ENCODE peak calls at places on chromosomes 5 and 9, in eight cellular contexts. H, R, O, X, K, N, J and G are unnamed samples. For H3K4me1 and H3K36me3, the result is how much of the 10 kb centered on the place peaks cover.

GRCh38 chr9:97041898-97042297 is 3.0 kb upstream of the CTSV start:
- DNase-seq in K (no peak), O (no peak), H (no peak), J (no peak), N (peak), R (no peak), X (no peak), G (no peak)

GRCh38 chr9:90966475-90967150 is 165.0 kb downstream of the SYK start:
- DNase-seq in X (no peak), O (no peak), J (no peak), K (no peak), N (no peak), R (peak), H (no peak), G (no peak)

GRCh38 chr9:130930804-130931349 is 8.2 kb downstream of the FIBCD1 start:
- DNase-seq in R (no peak), J (no peak), N (no peak), O (no peak), H (no peak), X (no peak), K (no peak), G (no peak)

GRCh38 chr9:18185196-18185595 is 288.8 kb upstream of the ADAMTSL1 start:
- DNase-seq in K (no peak), X (no peak), H (no peak), O (no peak), N (peak), R (no peak), J (no peak), G (no peak)

GRCh38 chr5:126972062-126972895 is 58.1 kb downstream of the MARCHF3 start:
- DNase-seq in K (no peak), X (peak), N (peak), O (no peak), J (no peak), H (no peak), R (no peak), G (no peak)

GRCh38 chr5:68522863-68523262 is 307.3 kb downstream of the PIK3R1 start:
- DNase-seq in H (no peak), O (no peak), X (no peak), J (no peak), K (no peak), N (no peak), R (peak), G (no peak)

GRCh38 chr5:204966-205670 is 12.8 kb downstream of the CCDC127 start:
- DNase-seq in H (no peak), X (no peak), J (no peak), K (no peak), O (no peak), R (no peak), N (no peak), G (no peak)

GRCh38 chr5:174448662-174449061 is 275.7 kb upstream of the MSX2 start:
- DNase-seq in J (no peak), O (no peak), R (peak), H (no peak), N (no peak), K (no peak), X (no peak), G (no peak)

GRCh38 chr5:126074538-126074937 is 348.7 kb upstream of the GRAMD2B start:
- DNase-seq in H (no peak), K (no peak), N (no peak), X (no peak), J (no peak), R (no peak), O (no peak), G (no peak)

GRCh38 chr5:8213701-8214240 is 344.8 kb downstream of the MTRR start:
- DNase-seq in K (no peak), H (no peak), N (no peak), J (no peak), X (no peak), O (no peak), R (no peak), G (no peak)

GRCh38 chr9:124778575-124779367 is 1.8 kb downstream of the OLFML2A start:
- DNase-seq in R (no peak), H (peak), K (no peak), J (no peak), N (no peak), X (no peak), O (no peak), G (no peak)

GRCh38 chr5:93675458-93676450 is 65.6 kb downstream of the POU5F2 start:
- DNase-seq in J (no peak), R (peak), X (no peak), O (no peak), N (no peak), H (no peak), K (no peak), G (no peak)

GRCh38 chr5:168334161-168335094 is 43.0 kb downstream of the WWC1 start:
- DNase-seq in H (no peak), R (peak), N (no peak), J (peak), O (peak), K (no peak), X (no peak), G (peak)

GRCh38 chr9:35272989-35273388 is 111.2 kb downstream of the UNC13B start:
- DNase-seq in K (no peak), X (no peak), H (no peak), O (no peak), N (no peak), R (peak), J (no peak), G (no peak)

GRCh38 chr5:110414360-110414759 is 312.1 kb downstream of the TMEM232 start:
- DNase-seq in R (peak), N (no peak), J (no peak), X (no peak), H (no peak), K (no peak), O (peak), G (no peak)

GRCh38 chr9:693460-694390 is 147.8 kb upstream of the DMRT1 start:
- DNase-seq in J (no peak), X (no peak), R (peak), H (peak), K (peak), O (peak), N (peak), G (peak)

GRCh38 chr9:32978051-32978450 is 23.4 kb downstream of the APTX start:
- DNase-seq in N (no peak), K (no peak), J (no peak), H (no peak), R (no peak), X (no peak), O (no peak), G (no peak)

GRCh38 chr9:33234511-33235467 is 5.2 kb upstream of the SPINK4 start:
- DNase-seq in N (no peak), X (no peak), R (peak), O (no peak), J (no peak), K (no peak), H (no peak), G (no peak)

GRCh38 chr9:4656621-4657020 is 5.5 kb upstream of the PLPP6 start:
- DNase-seq in K (no peak), O (no peak), H (no peak), R (no peak), X (no peak), J (no peak), N (no peak), G (no peak)
- TF ChIP-seq POLR2A in K (no peak), O (no peak), H (no peak), R (no peak), X (no peak), J (no peak), N (no peak), G (no peak)

GRCh38 chr9:134935056-134936020 is 17.6 kb upstream of the FCN1 start:
- DNase-seq in X (no peak), J (no peak), R (no peak), O (no peak), K (no peak), H (no peak), N (no peak), G (no peak)

GRCh38 chr9:134932171-134932570 is 14.5 kb upstream of the FCN1 start:
- DNase-seq in O (no peak), J (no peak), K (no peak), H (no peak), R (no peak), N (no peak), X (no peak), G (no peak)

GRCh38 chr9:134930404-134930803 is 12.7 kb upstream of the FCN1 start:
- DNase-seq in R (no peak), N (peak), K (no peak), O (no peak), H (no peak), J (no peak), X (no peak), G (no peak)

GRCh38 chr9:134933076-134933659 is 15.5 kb upstream of the FCN1 start:
- DNase-seq in R (no peak), J (no peak), X (no peak), N (no peak), K (no peak), O (no peak), H (no peak), G (no peak)

GRCh38 chr9:134932656-134933055 is 14.9 kb upstream of the FCN1 start:
- DNase-seq in H (no peak), R (no peak), N (no peak), O (no peak), K (no peak), X (no peak), J (no peak), G (no peak)
- H3K4me1 ChIP-seq in H (under half), R (under half), N (under half), O (under half), K (under half), X (under half), J (under half), G (under half)

GRCh38 chr9:86315088-86315487 is 32.8 kb upstream of the ISCA1 start:
- DNase-seq in O (no peak), K (no peak), X (no peak), H (no peak), R (no peak), N (no peak), J (no peak), G (no peak)
- H3K36me3 ChIP-seq in O (under half), K (under half), X (under half), H (under half), R (under half), N (half or more), J (under half), G (under half)

GRCh38 chr9:127444921-127445850 is 6.0 kb downstream of the RPL12 start:
- DNase-seq in X (no peak), H (no peak), R (peak), K (peak), J (no peak), N (no peak), O (no peak), G (no peak)

GRCh38 chr9:127446720-127447415 is 4.3 kb downstream of the RPL12 start:
- DNase-seq in H (no peak), X (no peak), K (no peak), R (no peak), O (no peak), J (no peak), N (no peak), G (no peak)

GRCh38 chr9:127444283-127444920 is 6.8 kb downstream of the RPL12 start:
- DNase-seq in H (no peak), J (no peak), X (no peak), R (no peak), K (no peak), N (no peak), O (no peak), G (no peak)

GRCh38 chr9:127447416-127448111 is 3.6 kb downstream of the RPL12 start:
- DNase-seq in J (no peak), X (no peak), R (peak), N (no peak), H (no peak), K (no peak), O (no peak), G (no peak)

GRCh38 chr9:127445851-127446719 is 5.1 kb downstream of the RPL12 start:
- DNase-seq in H (no peak), O (no peak), X (no peak), K (no peak), N (no peak), J (no peak), R (no peak), G (no peak)
- TF ChIP-seq POLR2A in H (no peak), O (no peak), X (no peak), K (no peak), N (no peak), J (peak), R (peak), G (no peak)

DNA sequence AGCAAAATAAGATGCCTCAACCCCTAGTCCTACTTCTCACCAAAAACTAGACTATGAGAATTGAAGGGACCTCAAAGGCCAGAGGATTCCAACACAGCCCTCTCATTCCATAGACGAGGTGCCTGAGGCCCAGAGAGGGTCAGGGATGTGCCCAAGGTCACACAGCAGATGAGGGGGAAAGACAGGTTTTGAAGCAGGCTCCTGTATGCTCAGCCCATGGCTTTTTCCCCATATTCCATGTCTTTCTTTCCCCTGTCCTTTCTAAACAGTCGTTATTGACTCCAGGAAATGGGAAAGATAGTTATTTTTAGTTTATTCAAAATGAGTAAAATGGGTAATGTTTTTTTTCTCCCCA is 61.2 kb upstream of the COL15A1 start:
- DNase-seq in N (no peak), J (no peak), K (no peak), R (no peak), X (no peak), H (no peak), O (no peak), G (no peak)
- H3K4me1 ChIP-seq in N (under half), J (under half), K (under half), R (under half), X (under half), H (under half), O (under half), G (under half)

GRCh38 chr5:169590602-169591001 is 7.0 kb downstream of the SPDL1 start:
- DNase-seq in H (no peak), R (no peak), K (no peak), O (no peak), X (no peak), N (no peak), J (no peak), G (no peak)

GRCh38 chr5:169599451-169599850 is 15.9 kb downstream of the SPDL1 start:
- DNase-seq in J (no peak), K (no peak), X (no peak), N (no peak), R (peak), H (no peak), O (no peak), G (no peak)

GRCh38 chr5:169591636-169592035 is 8.1 kb downstream of the SPDL1 start:
- DNase-seq in J (no peak), N (no peak), H (no peak), R (peak), X (no peak), O (no peak), K (no peak), G (no peak)

GRCh38 chr5:169592937-169593650 is 9.5 kb downstream of the SPDL1 start:
- DNase-seq in O (no peak), K (no peak), R (no peak), J (no peak), H (no peak), X (no peak), N (no peak), G (no peak)

DNA sequence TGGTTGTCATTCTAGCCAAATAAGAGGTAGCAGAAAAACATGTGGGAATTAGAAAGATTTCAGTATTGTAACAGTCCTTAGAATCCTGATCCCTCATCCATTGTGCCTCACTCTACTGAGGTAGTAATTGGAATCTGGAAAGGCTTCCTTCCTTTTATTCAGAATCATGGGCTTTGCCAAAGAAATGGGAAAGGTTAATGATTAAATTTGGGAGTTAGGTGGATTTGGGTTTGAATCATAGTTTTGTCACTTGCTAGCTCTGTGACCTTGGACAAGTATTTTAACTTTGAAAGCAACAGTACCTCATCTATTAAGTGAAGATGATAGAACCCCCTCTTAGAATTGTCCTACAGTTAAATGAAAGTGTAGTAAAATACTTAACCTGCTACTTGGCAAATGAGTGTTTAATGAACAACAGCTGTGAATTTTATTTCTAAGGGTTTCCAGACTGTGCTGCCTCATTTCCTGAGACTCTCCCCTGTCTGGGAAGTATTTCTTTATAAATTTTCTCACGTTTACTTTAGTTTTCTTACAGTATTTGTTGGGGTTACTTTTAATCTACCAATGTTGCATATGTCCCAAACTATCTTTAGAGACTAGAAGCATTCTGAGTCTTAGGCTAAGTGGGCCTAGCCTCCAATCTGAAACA is 11.7 kb downstream of the SPDL1 start:
- DNase-seq in H (no peak), O (no peak), R (no peak), N (no peak), J (no peak), K (no peak), X (no peak), G (no peak)
- H3K36me3 ChIP-seq in H (under half), O (under half), R (under half), N (under half), J (under half), K (under half), X (under half), G (under half)

GRCh38 chr9:37465249-37466036 is at the start of gene ZBTB5:
- DNase-seq in K (peak), H (peak), O (peak), N (peak), X (peak), J (peak), R (peak), G (peak)
- TF ChIP-seq POLR2A in K (peak), H (peak), O (peak), N (no peak), X (peak), J (peak), R (no peak), G (peak)

GRCh38 chr9:127832248-127832647 is 22.2 kb downstream of the ENG start:
- DNase-seq in O (no peak), N (no peak), K (no peak), H (no peak), R (no peak), X (no peak), J (no peak), G (no peak)
- H3K4me1 ChIP-seq in O (half or more), N (under half), K (half or more), H (under half), R (under half), X (under half), J (under half), G (under half)